ENCODE peak calls at places on chromosomes 5 and 9, in nine cellular contexts. V is psoas muscle; X is nephron progenitor cell; U is brain microvascular endothelial cell; T is cardiac fibroblast; O is GM12878; Z is CD8-positive, alpha-beta T cell; D is astrocyte of the spinal cord; A is AG09319. S is an unnamed sample.
A peak's percentile ranks its signal among the peaks of the same experiment; 100 is the strongest.

GRCh38 chr5:24208540-24209141 is 436.1 kb downstream of the CDH10 start:
- DNase-seq in O (no peak), X (no peak), T (no peak), U (no peak), A (no peak), V (no peak), Z (no peak), D (no peak), S (no peak)

GRCh38 chr5:34919077-34919476 is 3.6 kb downstream of the BRIX1 start:
- DNase-seq in X (no peak), U (no peak), D (no peak), V (no peak), O (no peak), Z (no peak), A (no peak), T (no peak), S (no peak)

GRCh38 chr9:97773723-97774122 is 76.6 kb upstream of the XPA start:
- DNase-seq in V (peak; percentile 23), X (no peak), D (peak; percentile 32), O (no peak), Z (no peak), T (peak; percentile 59), U (peak; percentile 44), A (no peak), S (no peak)

GRCh38 chr5:78771260-78772240 is 123.0 kb upstream of the LHFPL2 start:
- DNase-seq in O (no peak), D (no peak), V (no peak), U (no peak), Z (no peak), T (peak; percentile 33), X (no peak), A (no peak), S (no peak)

GRCh38 chr9:82342046-82342445 is 353.5 kb downstream of the SPATA31D1 start:
- DNase-seq in U (no peak), V (no peak), D (no peak), X (no peak), A (no peak), T (no peak), Z (no peak), O (no peak), S (no peak)

GRCh38 chr5:38845555-38846378 is at the start of gene OSMR:
- DNase-seq in T (peak; percentile 100), V (peak; percentile 93), Z (no peak), A (peak; percentile 98), D (peak; percentile 99), U (peak; percentile 96), X (peak; percentile 73), O (no peak), S (peak; percentile 97)

GRCh38 chr5:31383734-31384133 is 148.2 kb downstream of the DROSHA start:
- DNase-seq in D (no peak), V (no peak), X (no peak), A (no peak), T (peak; percentile 54), Z (no peak), O (no peak), U (no peak), S (no peak)

GRCh38 chr5:176929654-176930053 is 30.5 kb upstream of the HK3 start:
- DNase-seq in D (no peak), A (no peak), O (no peak), T (no peak), X (no peak), Z (no peak), U (no peak), V (no peak), S (no peak)

GRCh38 chr5:43482490-43483064 is 1.1 kb downstream of the TMEM267 start:
- DNase-seq in A (peak; percentile 18), O (no peak), U (peak; percentile 17), V (no peak), X (no peak), T (peak; percentile 25), D (peak; percentile 33), Z (no peak), S (no peak)

DNA sequence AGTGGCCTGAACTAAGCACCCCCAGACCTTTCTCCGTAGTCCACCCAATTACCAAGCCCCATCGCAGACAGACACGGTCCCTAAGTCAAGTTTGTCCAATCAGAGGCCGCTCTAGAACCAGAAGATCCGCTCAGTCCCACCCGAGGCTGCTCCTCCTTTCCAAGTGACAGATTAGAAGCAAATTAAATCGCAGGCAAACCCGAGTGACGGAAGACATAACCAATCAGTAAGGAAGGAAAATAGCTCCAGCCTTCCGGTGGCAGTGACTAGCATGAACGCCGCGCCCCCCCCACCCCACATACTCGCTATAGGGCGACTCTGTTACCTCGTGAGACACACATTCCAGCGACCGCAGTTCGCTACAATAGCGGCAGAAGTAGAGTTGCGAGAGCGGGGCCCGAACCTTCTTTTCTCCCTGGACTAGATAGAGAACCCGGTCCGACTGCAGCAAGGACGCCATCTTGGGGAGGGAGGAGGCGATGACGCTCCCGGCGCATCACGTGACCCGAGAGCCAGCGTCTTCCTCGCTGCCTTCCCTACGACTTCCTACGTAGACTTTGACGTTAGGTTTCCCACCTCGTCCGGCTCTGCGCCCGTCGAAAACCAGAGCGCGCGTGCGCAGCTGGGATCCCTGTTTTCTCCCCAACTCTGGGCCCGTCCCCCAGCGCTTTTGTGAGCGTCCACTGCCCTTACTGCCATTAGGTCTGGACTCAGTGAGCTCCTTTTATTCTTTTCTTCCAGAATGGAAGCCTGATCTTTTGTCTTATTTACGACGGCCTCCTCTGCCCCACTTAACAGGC is at the start of gene DCTN4:
- DNase-seq in V (peak; percentile 96), A (peak; percentile 98), Z (peak; percentile 92), X (peak; percentile 93), T (peak; percentile 99), U (peak; percentile 99), D (peak; percentile 99), O (peak; percentile 98), S (peak; percentile 98)
- TF ChIP-seq CTCF in V (no peak), A (no peak), Z (no peak), X (no peak), T (no peak), U (no peak), D (no peak), O (no peak), S (peak; percentile 23)

GRCh38 chr9:115694014-115694413 is 459.6 kb upstream of the PAPPA start:
- DNase-seq in T (peak; percentile 96), Z (no peak), V (no peak), X (peak; percentile 6), A (peak; percentile 92), D (peak; percentile 82), O (no peak), U (peak; percentile 88), S (no peak)
- TF ChIP-seq CTCF in T (peak; percentile 41), Z (no peak), V (peak; percentile 25), X (peak; percentile 36), A (peak; percentile 42), D (peak; percentile 31), O (no peak), U (peak; percentile 57), S (peak; percentile 19)

GRCh38 chr5:36751881-36752280 is 124.7 kb upstream of the NIPBL start:
- DNase-seq in D (no peak), X (no peak), U (no peak), Z (no peak), V (no peak), T (no peak), O (no peak), A (no peak), S (no peak)
- TF ChIP-seq CTCF in D (peak; percentile 31), X (peak; percentile 24), U (peak; percentile 50), Z (no peak), V (no peak), T (peak; percentile 11), O (no peak), A (no peak), S (no peak)

GRCh38 chr5:1291611-1292080 is 3.2 kb downstream of the TERT start:
- DNase-seq in O (no peak), T (no peak), D (no peak), A (no peak), U (no peak), Z (no peak), V (no peak), X (no peak), S (peak; percentile 36)

GRCh38 chr5:1293997-1294838 is 650 bp downstream of the TERT start:
- DNase-seq in A (no peak), Z (no peak), V (no peak), U (no peak), O (no peak), X (peak; percentile 51), D (no peak), T (no peak), S (no peak)

GRCh38 chr5:1292846-1293415 is 1.9 kb downstream of the TERT start:
- DNase-seq in U (no peak), V (no peak), Z (no peak), X (no peak), T (no peak), D (no peak), O (no peak), A (no peak), S (peak; percentile 54)

GRCh38 chr5:1293416-1293996 is 1.4 kb downstream of the TERT start:
- DNase-seq in V (no peak), D (no peak), U (no peak), Z (no peak), A (no peak), X (no peak), O (no peak), T (no peak), S (peak; percentile 61)

GRCh38 chr5:1292139-1292538 is 2.7 kb downstream of the TERT start:
- DNase-seq in V (no peak), T (no peak), A (no peak), D (no peak), X (no peak), Z (peak; percentile 1), O (no peak), U (no peak), S (peak; percentile 3)
- TF ChIP-seq CTCF in V (no peak), T (no peak), A (no peak), D (no peak), X (no peak), Z (no peak), O (no peak), U (no peak), S (no peak)

S was measured in upper lobe of right lung.